ENCODE peak calls at places on chromosomes 7 and 10, in eight cellular contexts. One of them, this sample, is unnamed.

GRCh38 chr10:7301039-7301768 is 109.6 kb downstream of the SFMBT2 start:
- DNase-seq in lung microvascular endothelial cell: no peak
- DNase-seq in ovary: no peak
- DNase-seq in GM04504: no peak
- DNase-seq in NCI-H345: no peak
- DNase-seq in progenitor cell of endocrine pancreas: no peak
- DNase-seq in caudate nucleus: no peak
- DNase-seq in stimulated activated CD8-positive, alpha-beta memory T cell treated with anti-CD3 and anti-CD28 coated beads, Interleukin-2, amount 100 ng/mL, for 1 hour: no peak
- DNase-seq in this sample: no peak

GRCh38 chr10:109975251-109975650 is 32.5 kb upstream of the ADD3 start:
- DNase-seq in NCI-H345: no peak
- DNase-seq in GM04504: no peak
- DNase-seq in lung microvascular endothelial cell: no peak
- DNase-seq in caudate nucleus: no peak
- DNase-seq in stimulated activated CD8-positive, alpha-beta memory T cell treated with anti-CD3 and anti-CD28 coated beads, Interleukin-2, amount 100 ng/mL, for 1 hour: no peak
- DNase-seq in progenitor cell of endocrine pancreas: no peak
- DNase-seq in ovary: no peak
- DNase-seq in this sample: no peak

GRCh38 chr10:4686644-4686996 is 139.4 kb upstream of the AKR1E2 start:
- DNase-seq in progenitor cell of endocrine pancreas: no peak
- DNase-seq in GM04504: no peak
- DNase-seq in stimulated activated CD8-positive, alpha-beta memory T cell treated with anti-CD3 and anti-CD28 coated beads, Interleukin-2, amount 100 ng/mL, for 1 hour: no peak
- DNase-seq in ovary: no peak
- DNase-seq in NCI-H345: no peak
- DNase-seq in caudate nucleus: no peak
- DNase-seq in lung microvascular endothelial cell: no peak
- DNase-seq in this sample: no peak

GRCh38 chr7:150324366-150324961 is 1.1 kb upstream of the ACTR3C start:
- DNase-seq in GM04504: no peak
- DNase-seq in NCI-H345: no peak
- DNase-seq in lung microvascular endothelial cell: peak; percentile 9
- DNase-seq in caudate nucleus: no peak
- DNase-seq in progenitor cell of endocrine pancreas: no peak
- DNase-seq in stimulated activated CD8-positive, alpha-beta memory T cell treated with anti-CD3 and anti-CD28 coated beads, Interleukin-2, amount 100 ng/mL, for 1 hour: no peak
- DNase-seq in ovary: peak; percentile 44
- DNase-seq in this sample: no peak

GRCh38 chr10:79111427-79111826 is 42.7 kb downstream of the ZMIZ1 start:
- DNase-seq in NCI-H345: no peak
- DNase-seq in progenitor cell of endocrine pancreas: no peak
- DNase-seq in GM04504: no peak
- DNase-seq in caudate nucleus: no peak
- DNase-seq in stimulated activated CD8-positive, alpha-beta memory T cell treated with anti-CD3 and anti-CD28 coated beads, Interleukin-2, amount 100 ng/mL, for 1 hour: no peak
- DNase-seq in lung microvascular endothelial cell: peak; percentile 55
- DNase-seq in ovary: no peak
- DNase-seq in this sample: no peak

GRCh38 chr10:122304054-122304579 is 33.0 kb downstream of the BTBD16 start:
- DNase-seq in lung microvascular endothelial cell: no peak
- DNase-seq in NCI-H345: no peak
- DNase-seq in caudate nucleus: no peak
- DNase-seq in GM04504: no peak
- DNase-seq in ovary: no peak
- DNase-seq in stimulated activated CD8-positive, alpha-beta memory T cell treated with anti-CD3 and anti-CD28 coated beads, Interleukin-2, amount 100 ng/mL, for 1 hour: no peak
- DNase-seq in progenitor cell of endocrine pancreas: no peak
- DNase-seq in this sample: no peak

GRCh38 chr7:67484244-67484751 is 487.7 kb downstream of the TYW1 start:
- DNase-seq in stimulated activated CD8-positive, alpha-beta memory T cell treated with anti-CD3 and anti-CD28 coated beads, Interleukin-2, amount 100 ng/mL, for 1 hour: no peak
- DNase-seq in ovary: peak; percentile 39
- DNase-seq in caudate nucleus: peak; percentile 11
- DNase-seq in progenitor cell of endocrine pancreas: peak; percentile 50
- DNase-seq in GM04504: peak; percentile 23
- DNase-seq in NCI-H345: peak; percentile 79
- DNase-seq in lung microvascular endothelial cell: peak; percentile 58
- DNase-seq in this sample: peak; percentile 23

GRCh38 chr7:127347567-127348246 is 44.8 kb downstream of the ZNF800 start:
- DNase-seq in NCI-H345: peak; percentile 84
- DNase-seq in lung microvascular endothelial cell: peak; percentile 81
- DNase-seq in GM04504: peak; percentile 15
- DNase-seq in progenitor cell of endocrine pancreas: peak; percentile 59
- DNase-seq in caudate nucleus: peak; percentile 10
- DNase-seq in stimulated activated CD8-positive, alpha-beta memory T cell treated with anti-CD3 and anti-CD28 coated beads, Interleukin-2, amount 100 ng/mL, for 1 hour: peak; percentile 45
- DNase-seq in ovary: peak; percentile 40
- DNase-seq in this sample: peak; percentile 64

GRCh38 chr7:20435305-20435704 is 104.6 kb downstream of the ITGB8 start:
- DNase-seq in GM04504: peak; percentile 56
- DNase-seq in progenitor cell of endocrine pancreas: no peak
- DNase-seq in lung microvascular endothelial cell: no peak
- DNase-seq in ovary: peak; percentile 39
- DNase-seq in NCI-H345: no peak
- DNase-seq in stimulated activated CD8-positive, alpha-beta memory T cell treated with anti-CD3 and anti-CD28 coated beads, Interleukin-2, amount 100 ng/mL, for 1 hour: no peak
- DNase-seq in caudate nucleus: no peak
- DNase-seq in this sample: peak; percentile 61

GRCh38 chr10:24884316-24884715 is 68.1 kb downstream of the PRTFDC1 start:
- DNase-seq in progenitor cell of endocrine pancreas: no peak
- DNase-seq in GM04504: no peak
- DNase-seq in caudate nucleus: no peak
- DNase-seq in stimulated activated CD8-positive, alpha-beta memory T cell treated with anti-CD3 and anti-CD28 coated beads, Interleukin-2, amount 100 ng/mL, for 1 hour: no peak
- DNase-seq in NCI-H345: no peak
- DNase-seq in lung microvascular endothelial cell: no peak
- DNase-seq in ovary: no peak
- DNase-seq in this sample: no peak

GRCh38 chr7:151921451-151921850 is 34.8 kb upstream of the GALNTL5 start:
- DNase-seq in ovary: no peak
- DNase-seq in NCI-H345: no peak
- DNase-seq in caudate nucleus: no peak
- DNase-seq in progenitor cell of endocrine pancreas: no peak
- DNase-seq in lung microvascular endothelial cell: no peak
- DNase-seq in stimulated activated CD8-positive, alpha-beta memory T cell treated with anti-CD3 and anti-CD28 coated beads, Interleukin-2, amount 100 ng/mL, for 1 hour: no peak
- DNase-seq in GM04504: no peak
- DNase-seq in this sample: no peak

GRCh38 chr10:115830260-115830970 is 442.6 kb downstream of the GFRA1 start:
- DNase-seq in NCI-H345: no peak
- DNase-seq in stimulated activated CD8-positive, alpha-beta memory T cell treated with anti-CD3 and anti-CD28 coated beads, Interleukin-2, amount 100 ng/mL, for 1 hour: no peak
- DNase-seq in GM04504: peak; percentile 29
- DNase-seq in caudate nucleus: no peak
- DNase-seq in lung microvascular endothelial cell: no peak
- DNase-seq in ovary: no peak
- DNase-seq in progenitor cell of endocrine pancreas: no peak
- DNase-seq in this sample: no peak

GRCh38 chr10:8074881-8075280 is 20.4 kb downstream of the GATA3 start:
- DNase-seq in caudate nucleus: no peak
- DNase-seq in NCI-H345: no peak
- DNase-seq in progenitor cell of endocrine pancreas: no peak
- DNase-seq in ovary: no peak
- DNase-seq in lung microvascular endothelial cell: no peak
- DNase-seq in stimulated activated CD8-positive, alpha-beta memory T cell treated with anti-CD3 and anti-CD28 coated beads, Interleukin-2, amount 100 ng/mL, for 1 hour: no peak
- DNase-seq in GM04504: no peak
- DNase-seq in this sample: no peak

GRCh38 chr10:5434017-5434753 is 21.8 kb downstream of the NET1 start:
- DNase-seq in NCI-H345: peak; percentile 23
- DNase-seq in stimulated activated CD8-positive, alpha-beta memory T cell treated with anti-CD3 and anti-CD28 coated beads, Interleukin-2, amount 100 ng/mL, for 1 hour: no peak
- DNase-seq in GM04504: no peak
- DNase-seq in ovary: no peak
- DNase-seq in lung microvascular endothelial cell: peak; percentile 77
- DNase-seq in progenitor cell of endocrine pancreas: no peak
- DNase-seq in caudate nucleus: no peak
- DNase-seq in this sample: no peak

GRCh38 chr7:12013983-12014382 is 182.0 kb upstream of the THSD7A start:
- DNase-seq in stimulated activated CD8-positive, alpha-beta memory T cell treated with anti-CD3 and anti-CD28 coated beads, Interleukin-2, amount 100 ng/mL, for 1 hour: no peak
- DNase-seq in caudate nucleus: no peak
- DNase-seq in GM04504: no peak
- DNase-seq in NCI-H345: no peak
- DNase-seq in progenitor cell of endocrine pancreas: no peak
- DNase-seq in lung microvascular endothelial cell: no peak
- DNase-seq in ovary: no peak
- DNase-seq in this sample: no peak

GRCh38 chr7:69630292-69630691 is 32.0 kb downstream of the AUTS2 start:
- DNase-seq in stimulated activated CD8-positive, alpha-beta memory T cell treated with anti-CD3 and anti-CD28 coated beads, Interleukin-2, amount 100 ng/mL, for 1 hour: no peak
- DNase-seq in caudate nucleus: no peak
- DNase-seq in ovary: peak; percentile 22
- DNase-seq in GM04504: peak; percentile 68
- DNase-seq in lung microvascular endothelial cell: no peak
- DNase-seq in NCI-H345: no peak
- DNase-seq in progenitor cell of endocrine pancreas: no peak
- DNase-seq in this sample: no peak

GRCh38 chr7:80815733-80816132 is 103.1 kb downstream of the SEMA3C start:
- DNase-seq in lung microvascular endothelial cell: no peak
- DNase-seq in GM04504: no peak
- DNase-seq in caudate nucleus: no peak
- DNase-seq in progenitor cell of endocrine pancreas: no peak
- DNase-seq in ovary: no peak
- DNase-seq in stimulated activated CD8-positive, alpha-beta memory T cell treated with anti-CD3 and anti-CD28 coated beads, Interleukin-2, amount 100 ng/mL, for 1 hour: no peak
- DNase-seq in NCI-H345: no peak
- DNase-seq in this sample: no peak

GRCh38 chr10:73653701-73654100 is 2.1 kb downstream of the SYNPO2L start:
- DNase-seq in ovary: no peak
- DNase-seq in caudate nucleus: no peak
- DNase-seq in NCI-H345: no peak
- DNase-seq in progenitor cell of endocrine pancreas: no peak
- DNase-seq in stimulated activated CD8-positive, alpha-beta memory T cell treated with anti-CD3 and anti-CD28 coated beads, Interleukin-2, amount 100 ng/mL, for 1 hour: no peak
- DNase-seq in lung microvascular endothelial cell: peak; percentile 59
- DNase-seq in GM04504: no peak
- DNase-seq in this sample: no peak

GRCh38 chr7:4878336-4879335 is 4.9 kb downstream of the RADIL start:
- DNase-seq in progenitor cell of endocrine pancreas: no peak
- DNase-seq in ovary: no peak
- DNase-seq in caudate nucleus: no peak
- DNase-seq in NCI-H345: no peak
- DNase-seq in stimulated activated CD8-positive, alpha-beta memory T cell treated with anti-CD3 and anti-CD28 coated beads, Interleukin-2, amount 100 ng/mL, for 1 hour: no peak
- DNase-seq in GM04504: no peak
- DNase-seq in lung microvascular endothelial cell: no peak
- DNase-seq in this sample: no peak

GRCh38 chr10:69757553-69758309 is 44.0 kb upstream of the COL13A1 start:
- DNase-seq in lung microvascular endothelial cell: peak; percentile 68
- DNase-seq in progenitor cell of endocrine pancreas: no peak
- DNase-seq in NCI-H345: peak; percentile 33
- DNase-seq in ovary: peak; percentile 42
- DNase-seq in caudate nucleus: no peak
- DNase-seq in GM04504: peak; percentile 48
- DNase-seq in stimulated activated CD8-positive, alpha-beta memory T cell treated with anti-CD3 and anti-CD28 coated beads, Interleukin-2, amount 100 ng/mL, for 1 hour: no peak
- DNase-seq in this sample: peak; percentile 46

This sample was measured in left ventricle myocardium inferior.